ENCODE peak calls at places on chromosomes 16 and 17, in four cellular contexts. P is lower lobe of right lung, C is neural progenitor cell, D is PC-9. H is an unnamed sample. For H3K4me1, the result is how much of the 10 kb centered on the place peaks cover.

GRCh38 chr16:47060596-47060995 is 83.1 kb downstream of the NETO2 start:
- DNase-seq in P (no peak), C (no peak), D (no peak), H (no peak)

GRCh38 chr16:15898654-15899053 is 10.3 kb upstream of the CEP20 start:
- DNase-seq in P (no peak), C (no peak), D (no peak), H (no peak)

GRCh38 chr16:73002836-73003235 is 45.1 kb downstream of the ZFHX3 start:
- DNase-seq in P (no peak), C (no peak), D (no peak), H (no peak)

GRCh38 chr16:85829751-85830445 is 30.4 kb downstream of the COX4I1 start:
- DNase-seq in P (peak), C (no peak), D (no peak), H (no peak)

GRCh38 chr16:60902114-60902513 is 1134.1 kb downstream of the CDH8 start:
- DNase-seq in P (no peak), C (no peak), D (no peak), H (no peak)

GRCh38 chr17:49513616-49514373 is 18.7 kb downstream of the NGFR start:
- DNase-seq in P (no peak), C (no peak), D (no peak), H (no peak)

GRCh38 chr17:35390663-35391062 is 17.2 kb upstream of the SLFN11 start:
- DNase-seq in P (no peak), C (no peak), D (no peak), H (no peak)

GRCh38 chr17:78427140-78427539 is 48.7 kb downstream of the PGS1 start:
- DNase-seq in P (no peak), C (no peak), D (no peak), H (no peak)

GRCh38 chr17:61139219-61139618 is 260.4 kb upstream of the TBX2 start:
- DNase-seq in P (no peak), C (no peak), D (peak), H (peak)

GRCh38 chr16:56792960-56793359 is 63.0 kb downstream of the NUP93 start:
- DNase-seq in P (no peak), C (no peak), D (no peak), H (no peak)

GRCh38 chr17:1724351-1724868 is at the start of gene WDR81:
- DNase-seq in P (peak), C (peak), D (peak), H (peak)

GRCh38 chr16:85151603-85152413 is 39.5 kb upstream of the CIBAR2 start:
- DNase-seq in P (no peak), C (no peak), D (no peak), H (no peak)

GRCh38 chr16:75264999-75265910 is 13.8 kb upstream of the BCAR1 start:
- DNase-seq in P (peak), C (no peak), D (no peak), H (no peak)

GRCh38 chr17:61157246-61157887 is 242.3 kb upstream of the TBX2 start:
- DNase-seq in P (no peak), C (no peak), D (no peak), H (no peak)

GRCh38 chr16:86521236-86522197 is 11.2 kb downstream of the FOXF1 start:
- DNase-seq in P (peak), C (no peak), D (no peak), H (no peak)

GRCh38 chr17:27345141-27345904 is 51.4 kb downstream of the WSB1 start:
- DNase-seq in P (no peak), C (peak), D (no peak), H (peak)

GRCh38 chr16:70635356-70636016 is 10.9 kb upstream of the IL34 start:
- DNase-seq in P (no peak), C (peak), D (no peak), H (no peak)

GRCh38 chr16:88309905-88310259 is 72.9 kb upstream of the ZNF469 start:
- DNase-seq in P (no peak), C (no peak), D (no peak), H (no peak)

GRCh38 chr17:11302395-11302932 is 61.5 kb downstream of the SHISA6 start:
- DNase-seq in P (no peak), C (no peak), D (no peak), H (no peak)

GRCh38 chr16:84769416-84769815 is 50.4 kb upstream of the CRISPLD2 start:
- DNase-seq in P (no peak), C (no peak), D (no peak), H (no peak)

GRCh38 chr16:80233097-80233835 is 307.5 kb upstream of the DYNLRB2 start:
- DNase-seq in P (no peak), C (no peak), D (no peak), H (no peak)

GRCh38 chr16:85363881-85364280 is 249.2 kb upstream of the GSE1 start:
- DNase-seq in P (no peak), C (no peak), D (no peak), H (no peak)

GRCh38 chr17:74759243-74759801 is 10.9 kb downstream of the NHERF1 start:
- DNase-seq in P (no peak), C (no peak), D (no peak), H (peak)

GRCh38 chr17:65523853-65524664 is 37.4 kb downstream of the AXIN2 start:
- DNase-seq in P (no peak), C (no peak), D (no peak), H (no peak)

GRCh38 chr17:50721194-50722010 is 2.0 kb downstream of the LUC7L3 start:
- DNase-seq in P (no peak), C (no peak), D (no peak), H (peak)

GRCh38 chr17:28256370-28256769 is 62.6 kb upstream of the TMEM97 start:
- DNase-seq in P (no peak), C (no peak), D (no peak), H (no peak)

GRCh38 chr17:67628580-67629013 is 89.1 kb upstream of the NOL11 start:
- DNase-seq in P (peak), C (peak), D (no peak), H (no peak)
- H3K27ac ChIP-seq in P (no peak), C (no peak), D (no peak), H (no peak)

GRCh38 chr16:81455006-81455405 is 10.4 kb downstream of the CMIP start:
- DNase-seq in P (no peak), C (no peak), D (no peak), H (no peak)
- H3K4me1 ChIP-seq in P (half or more), C (under half), D (under half), H (under half)

GRCh38 chr16:23147666-23148065 is 1.6 kb downstream of the USP31 start:
- DNase-seq in P (no peak), C (no peak), D (no peak), H (no peak)

GRCh38 chr16:23148513-23149266 is 562 bp downstream of the USP31 start:
- DNase-seq in P (peak), C (peak), D (no peak), H (peak)

GRCh38 chr16:23149267-23149992 is at the start of gene USP31:
- DNase-seq in P (peak), C (peak), D (peak), H (peak)

GRCh38 chr16:23146877-23147601 is 2.2 kb downstream of the USP31 start:
- DNase-seq in P (no peak), C (no peak), D (no peak), H (no peak)

DNA sequence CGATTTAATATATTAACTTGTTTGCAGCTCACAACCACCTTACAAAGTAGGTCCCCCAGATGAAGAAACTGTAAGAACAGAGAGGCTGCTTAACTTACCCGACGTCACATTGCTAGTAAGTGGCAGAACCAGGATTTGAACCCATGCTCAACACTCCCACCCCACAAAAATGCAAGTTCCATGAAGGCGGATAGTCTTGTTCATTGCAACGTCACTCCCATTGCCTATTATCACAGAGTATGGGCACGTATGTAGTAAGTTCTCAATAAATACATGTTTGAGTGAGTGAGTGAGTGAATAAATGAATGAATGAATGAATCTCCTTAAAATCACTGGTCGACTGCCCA is 1.1 kb downstream of the USP31 start:
- DNase-seq in P (no peak), C (no peak), D (no peak), H (no peak)
- H3K27ac ChIP-seq in P (peak), C (no peak), D (no peak), H (no peak)

DNA sequence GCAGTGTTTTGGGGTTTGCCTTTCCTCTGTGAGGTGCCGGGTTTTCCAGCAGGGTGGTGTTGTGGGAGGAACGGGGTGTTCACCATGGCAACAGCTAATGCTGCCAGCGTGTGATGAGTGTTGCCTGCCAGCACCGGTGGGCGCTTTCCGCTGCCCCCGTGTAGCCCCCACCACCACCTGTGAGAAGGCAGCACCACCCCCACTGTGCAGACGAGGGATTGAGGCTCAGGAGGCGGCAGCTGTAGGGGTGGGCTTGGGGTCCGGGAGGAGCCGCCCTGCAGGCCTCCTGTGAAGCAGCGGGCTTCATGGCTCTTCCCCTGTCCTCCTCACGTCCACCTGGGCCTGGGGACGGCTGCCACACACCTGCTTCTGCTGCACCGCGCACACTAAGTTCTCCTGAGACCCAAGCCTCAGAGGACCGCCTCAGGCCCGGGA is 5.2 kb downstream of the RAB40C start:
- DNase-seq in P (no peak), C (no peak), D (no peak), H (no peak)
- H3K4me1 ChIP-seq in P (half or more), C (under half), D (under half), H (under half)

GRCh38 chr17:82593590-82594087 is 54.6 kb downstream of the WDR45B start:
- DNase-seq in P (peak), C (no peak), D (no peak), H (no peak)

GRCh38 chr17:82590881-82591539 is 57.2 kb downstream of the WDR45B start:
- DNase-seq in P (peak), C (no peak), D (no peak), H (no peak)

GRCh38 chr17:82592751-82593589 is 55.3 kb downstream of the WDR45B start:
- DNase-seq in P (peak), C (peak), D (peak), H (peak)

GRCh38 chr17:82590216-82590615 is 58.0 kb downstream of the WDR45B start:
- DNase-seq in P (peak), C (no peak), D (no peak), H (no peak)

GRCh38 chr17:82592289-82592683 is 56.0 kb downstream of the WDR45B start:
- DNase-seq in P (peak), C (no peak), D (peak), H (no peak)
- H3K27ac ChIP-seq in P (peak), C (peak), D (peak), H (peak)

GRCh38 chr17:72466606-72467005 is 345.8 kb downstream of the SOX9 start:
- DNase-seq in P (no peak), C (no peak), D (no peak), H (no peak)
- H3K4me1 ChIP-seq in P (under half), C (under half), D (half or more), H (under half)